ENCODE peak calls at places on chromosomes 7 and 10, in four cellular contexts. U is neuronal stem cell, P is IMR-90, R is H1. G is an unnamed sample.

GRCh38 chr10:84837041-84837766 is 508.8 kb downstream of the CCSER2 start:
- DNase-seq in U (no peak), P (no peak), R (no peak), G (no peak)

GRCh38 chr7:39580150-39580874 is 14.1 kb downstream of the YAE1 start:
- DNase-seq in U (peak), P (peak), R (peak), G (peak)

GRCh38 chr7:150393325-150393724 is 14.2 kb downstream of the ZNF775 start:
- DNase-seq in U (no peak), P (no peak), R (no peak), G (no peak)

GRCh38 chr7:34138483-34138882 is 233.1 kb downstream of the BMPER start:
- DNase-seq in U (no peak), P (no peak), R (no peak), G (no peak)

GRCh38 chr7:1359051-1359400 is 100.2 kb downstream of the MICALL2 start:
- DNase-seq in U (no peak), P (no peak), R (no peak), G (no peak)

GRCh38 chr7:140159487-140159886 is 17.3 kb downstream of the KDM7A start:
- DNase-seq in U (no peak), P (peak), R (no peak), G (no peak)

GRCh38 chr10:4396401-4397283 is 429.4 kb upstream of the AKR1E2 start:
- DNase-seq in U (no peak), P (no peak), R (no peak), G (no peak)

GRCh38 chr10:3773465-3774017 is 11.5 kb downstream of the KLF6 start:
- DNase-seq in U (no peak), P (peak), R (no peak), G (no peak)

GRCh38 chr10:75772153-75772887 is 340.9 kb downstream of the LRMDA start:
- DNase-seq in U (no peak), P (no peak), R (no peak), G (no peak)

GRCh38 chr10:30999084-30999712 is 32.5 kb downstream of the ZNF438 start:
- DNase-seq in U (no peak), P (peak), R (no peak), G (no peak)

GRCh38 chr7:148461780-148462179 is 128.8 kb upstream of the C7orf33 start:
- DNase-seq in U (no peak), P (no peak), R (no peak), G (no peak)

GRCh38 chr10:71285180-71285545 is 33.9 kb upstream of the SLC29A3 start:
- DNase-seq in U (peak), P (peak), R (no peak), G (peak)

GRCh38 chr10:103153302-103153759 is 39.7 kb downstream of the NT5C2 start:
- DNase-seq in U (no peak), P (peak), R (no peak), G (no peak)

GRCh38 chr10:118970770-118971169 is 58.7 kb upstream of the NANOS1 start:
- DNase-seq in U (no peak), P (no peak), R (no peak), G (no peak)

GRCh38 chr10:77436257-77436780 is 201.3 kb downstream of the KCNMA1 start:
- DNase-seq in U (no peak), P (peak), R (no peak), G (no peak)
- H3K4ac ChIP-seq in U (no peak), P (no peak), R (no peak), G (no peak)

GRCh38 chr7:45872116-45873034 is 507 bp downstream of the CCDC201 start:
- DNase-seq in U (peak), P (no peak), R (no peak), G (peak)
- H2AFZ ChIP-seq in U (no peak), P (peak), R (no peak), G (no peak)

DNA sequence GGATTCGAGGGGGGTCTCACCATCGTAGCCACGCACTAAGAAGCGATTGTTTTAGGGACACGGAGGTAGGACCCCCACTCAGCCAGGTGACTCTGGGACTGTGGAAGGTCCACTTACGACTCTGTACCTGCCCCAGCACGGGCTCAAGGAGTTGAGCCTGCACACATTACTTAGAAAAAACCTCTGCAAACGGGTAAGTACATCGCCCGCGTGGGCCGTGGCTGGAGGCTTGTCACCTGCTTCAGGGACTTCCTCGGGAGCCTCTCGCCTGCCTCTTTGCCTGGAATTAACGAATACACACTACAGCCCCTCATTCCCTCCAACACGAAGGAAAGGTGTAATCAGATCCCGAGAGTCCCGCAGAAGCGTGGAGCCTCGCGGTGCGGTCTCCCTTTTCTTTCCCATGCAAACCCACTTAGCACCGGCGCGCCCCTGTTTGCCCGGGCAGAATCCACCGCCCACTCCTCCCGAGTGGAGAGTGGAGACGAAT is 818 bp downstream of the PODXL start:
- DNase-seq in U (no peak), P (no peak), R (no peak), G (no peak)
- H3K14ac ChIP-seq in U (no peak), P (no peak), R (no peak), G (peak)

GRCh38 chr7:78082556-78082955 is 284.0 kb downstream of the PHTF2 start:
- DNase-seq in U (no peak), P (no peak), R (no peak), G (no peak)
- H3K4ac ChIP-seq in U (no peak), P (peak), R (no peak), G (no peak)

GRCh38 chr7:143882020-143882610 is 19.9 kb downstream of the TCAF1 start:
- DNase-seq in U (peak), P (peak), R (no peak), G (peak)
- H2AFZ ChIP-seq in U (peak), P (peak), R (peak), G (no peak)

DNA sequence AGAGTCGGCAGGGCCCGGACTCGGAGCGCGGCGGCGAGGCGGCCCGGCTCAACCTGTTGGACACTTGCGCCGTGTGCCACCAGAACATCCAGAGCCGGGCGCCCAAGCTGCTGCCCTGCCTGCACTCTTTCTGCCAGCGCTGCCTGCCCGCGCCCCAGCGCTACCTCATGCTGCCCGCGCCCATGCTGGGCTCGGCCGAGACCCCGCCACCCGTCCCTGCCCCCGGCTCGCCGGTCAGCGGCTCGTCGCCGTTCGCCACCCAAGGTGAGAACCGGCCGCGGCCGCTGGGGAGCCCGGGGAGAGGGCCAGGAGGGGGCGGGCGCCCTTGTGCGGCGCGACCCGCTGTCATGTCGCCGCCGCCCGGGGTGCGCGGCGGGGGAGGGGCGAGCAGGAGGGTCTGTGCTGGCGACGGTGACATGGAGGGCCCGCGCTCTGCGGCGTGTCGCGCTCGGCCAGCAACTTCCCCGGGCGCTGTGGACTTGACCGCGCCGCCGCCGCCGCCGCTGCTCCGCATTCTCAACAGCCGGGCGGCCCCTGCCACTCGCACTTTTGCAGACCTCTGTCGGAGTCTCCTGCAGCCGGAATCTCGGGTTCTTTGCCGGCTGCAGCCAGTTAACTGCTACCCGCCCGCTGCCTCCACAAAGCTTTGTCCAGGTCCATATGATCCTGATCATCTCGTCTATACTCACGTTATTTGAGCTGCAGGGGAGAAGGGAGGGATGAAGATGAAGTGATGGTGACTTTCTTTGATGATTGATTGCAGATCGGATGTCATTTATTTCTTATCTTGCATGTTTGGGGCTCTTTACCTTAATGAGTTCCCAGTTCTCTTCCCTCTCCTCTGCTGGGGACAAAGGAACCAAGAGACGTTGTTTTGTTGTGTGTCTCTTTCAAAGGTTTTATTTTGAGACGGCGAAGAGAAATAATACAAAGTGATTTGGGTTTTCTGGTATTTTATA is 869 bp downstream of the TRIM24 start:
- DNase-seq in U (peak), P (peak), R (no peak), G (peak)
- H3K14ac ChIP-seq in U (peak), P (peak), R (no peak), G (peak)

GRCh38 chr7:30472081-30472770 is 6.4 kb downstream of the NOD1 start:
- DNase-seq in U (no peak), P (no peak), R (no peak), G (no peak)
- H3K4ac ChIP-seq in U (no peak), P (no peak), R (no peak), G (no peak)

G was measured in H9.